ENCODE peak calls at places on chromosomes 4 and X, in ten cellular contexts. One of them, this sample, is unnamed.

GRCh38 chrX:38732866-38733265 is 68.4 kb upstream of the MID1IP1 start:
- DNase-seq in choroid plexus epithelial cell: no peak
- DNase-seq in CD8-positive, alpha-beta T cell: no peak
- DNase-seq in dorsolateral prefrontal cortex: no peak
- DNase-seq in heart left ventricle: no peak
- DNase-seq in heart right ventricle: no peak
- DNase-seq in A549: no peak
- DNase-seq in AG04450: no peak
- DNase-seq in fibroblast of lung: no peak
- DNase-seq in astrocyte of the spinal cord: no peak
- DNase-seq in this sample: no peak

GRCh38 chrX:32408389-32408788 is 803.0 kb downstream of the DMD start:
- DNase-seq in choroid plexus epithelial cell: peak
- DNase-seq in fibroblast of lung: no peak
- DNase-seq in A549: no peak
- DNase-seq in AG04450: no peak
- DNase-seq in heart left ventricle: no peak
- DNase-seq in dorsolateral prefrontal cortex: no peak
- DNase-seq in heart right ventricle: no peak
- DNase-seq in CD8-positive, alpha-beta T cell: no peak
- DNase-seq in astrocyte of the spinal cord: no peak
- DNase-seq in this sample: no peak

GRCh38 chr4:133157460-133158160 is 8.5 kb downstream of the PCDH10 start:
- DNase-seq in astrocyte of the spinal cord: peak
- DNase-seq in choroid plexus epithelial cell: no peak
- DNase-seq in AG04450: no peak
- DNase-seq in fibroblast of lung: peak
- DNase-seq in CD8-positive, alpha-beta T cell: no peak
- DNase-seq in A549: no peak
- DNase-seq in heart left ventricle: no peak
- DNase-seq in heart right ventricle: no peak
- DNase-seq in dorsolateral prefrontal cortex: no peak
- DNase-seq in this sample: no peak

GRCh38 chr4:4558881-4559280 is 17.0 kb upstream of the STX18 start:
- DNase-seq in AG04450: no peak
- DNase-seq in CD8-positive, alpha-beta T cell: no peak
- DNase-seq in A549: no peak
- DNase-seq in heart left ventricle: no peak
- DNase-seq in astrocyte of the spinal cord: no peak
- DNase-seq in fibroblast of lung: peak
- DNase-seq in dorsolateral prefrontal cortex: no peak
- DNase-seq in choroid plexus epithelial cell: no peak
- DNase-seq in heart right ventricle: no peak
- DNase-seq in this sample: no peak

GRCh38 chrX:147935156-147935758 is 23.5 kb downstream of the FMR1 start:
- DNase-seq in choroid plexus epithelial cell: peak
- DNase-seq in CD8-positive, alpha-beta T cell: no peak
- DNase-seq in heart right ventricle: no peak
- DNase-seq in astrocyte of the spinal cord: no peak
- DNase-seq in A549: no peak
- DNase-seq in fibroblast of lung: peak
- DNase-seq in heart left ventricle: no peak
- DNase-seq in AG04450: no peak
- DNase-seq in dorsolateral prefrontal cortex: no peak
- DNase-seq in this sample: no peak

GRCh38 chrX:153765138-153766079 is 1.4 kb downstream of the PLXNB3 start:
- DNase-seq in choroid plexus epithelial cell: peak
- DNase-seq in AG04450: no peak
- DNase-seq in astrocyte of the spinal cord: no peak
- DNase-seq in dorsolateral prefrontal cortex: peak
- DNase-seq in heart left ventricle: no peak
- DNase-seq in A549: no peak
- DNase-seq in heart right ventricle: no peak
- DNase-seq in fibroblast of lung: peak
- DNase-seq in CD8-positive, alpha-beta T cell: no peak
- DNase-seq in this sample: no peak

GRCh38 chr4:138851626-138852443 is 163.7 kb upstream of the NOCT start:
- DNase-seq in astrocyte of the spinal cord: peak
- DNase-seq in heart left ventricle: no peak
- DNase-seq in AG04450: no peak
- DNase-seq in choroid plexus epithelial cell: peak
- DNase-seq in dorsolateral prefrontal cortex: no peak
- DNase-seq in CD8-positive, alpha-beta T cell: no peak
- DNase-seq in fibroblast of lung: peak
- DNase-seq in heart right ventricle: no peak
- DNase-seq in A549: no peak
- DNase-seq in this sample: no peak

GRCh38 chr4:4637710-4638109 is 95.9 kb upstream of the STX18 start:
- DNase-seq in dorsolateral prefrontal cortex: no peak
- DNase-seq in heart left ventricle: no peak
- DNase-seq in CD8-positive, alpha-beta T cell: no peak
- DNase-seq in A549: no peak
- DNase-seq in fibroblast of lung: no peak
- DNase-seq in AG04450: no peak
- DNase-seq in heart right ventricle: no peak
- DNase-seq in choroid plexus epithelial cell: no peak
- DNase-seq in astrocyte of the spinal cord: no peak
- DNase-seq in this sample: no peak

GRCh38 chr4:24488399-24489164 is 95.8 kb downstream of the DHX15 start:
- DNase-seq in heart right ventricle: peak
- DNase-seq in AG04450: no peak
- DNase-seq in choroid plexus epithelial cell: peak
- DNase-seq in astrocyte of the spinal cord: peak
- DNase-seq in CD8-positive, alpha-beta T cell: peak
- DNase-seq in fibroblast of lung: peak
- DNase-seq in dorsolateral prefrontal cortex: peak
- DNase-seq in A549: peak
- DNase-seq in heart left ventricle: peak
- DNase-seq in this sample: no peak

GRCh38 chrX:38636949-38637819 is 75.8 kb downstream of the TSPAN7 start:
- DNase-seq in heart right ventricle: no peak
- DNase-seq in choroid plexus epithelial cell: peak
- DNase-seq in CD8-positive, alpha-beta T cell: no peak
- DNase-seq in AG04450: no peak
- DNase-seq in fibroblast of lung: no peak
- DNase-seq in heart left ventricle: no peak
- DNase-seq in A549: no peak
- DNase-seq in astrocyte of the spinal cord: peak
- DNase-seq in dorsolateral prefrontal cortex: no peak
- DNase-seq in this sample: no peak

GRCh38 chr4:184386271-184386781 is 88.0 kb downstream of the IRF2 start:
- DNase-seq in heart left ventricle: peak
- DNase-seq in choroid plexus epithelial cell: no peak
- DNase-seq in dorsolateral prefrontal cortex: no peak
- DNase-seq in A549: no peak
- DNase-seq in AG04450: no peak
- DNase-seq in astrocyte of the spinal cord: no peak
- DNase-seq in fibroblast of lung: no peak
- DNase-seq in heart right ventricle: peak
- DNase-seq in CD8-positive, alpha-beta T cell: no peak
- DNase-seq in this sample: no peak

DNA sequence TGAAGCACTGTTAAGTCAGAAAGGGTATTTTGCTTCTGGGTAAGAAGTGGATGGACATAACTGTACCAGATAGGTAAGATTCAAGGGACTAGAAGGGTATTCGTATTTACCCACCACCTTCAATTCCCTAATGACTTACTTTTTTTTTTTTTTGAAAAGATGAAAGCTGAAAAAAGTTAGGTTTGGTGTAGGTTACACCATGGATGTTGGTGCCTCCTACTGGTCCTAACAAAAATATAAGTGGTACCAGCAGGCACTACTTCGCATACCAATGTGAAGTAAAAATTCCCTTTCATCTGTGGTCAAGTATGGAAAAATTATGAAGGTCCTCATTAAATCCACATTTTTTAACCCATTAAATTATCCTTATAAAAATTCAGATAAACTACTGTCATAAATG is 7.2 kb downstream of the ANKRD17 start:
- DNase-seq in AG04450: no peak
- DNase-seq in heart left ventricle: no peak
- DNase-seq in fibroblast of lung: no peak
- DNase-seq in dorsolateral prefrontal cortex: no peak
- DNase-seq in choroid plexus epithelial cell: peak
- DNase-seq in heart right ventricle: no peak
- DNase-seq in A549: no peak
- DNase-seq in CD8-positive, alpha-beta T cell: no peak
- DNase-seq in astrocyte of the spinal cord: no peak
- DNase-seq in this sample: no peak
- H3K4me3 ChIP-seq in AG04450: no peak
- H3K4me3 ChIP-seq in heart left ventricle: no peak
- H3K4me3 ChIP-seq in fibroblast of lung: no peak
- H3K4me3 ChIP-seq in dorsolateral prefrontal cortex: no peak
- H3K4me3 ChIP-seq in choroid plexus epithelial cell: no peak
- H3K4me3 ChIP-seq in heart right ventricle: no peak
- H3K4me3 ChIP-seq in A549: no peak
- H3K4me3 ChIP-seq in CD8-positive, alpha-beta T cell: no peak
- H3K4me3 ChIP-seq in astrocyte of the spinal cord: no peak
- H3K4me3 ChIP-seq in this sample: no peak

DNA sequence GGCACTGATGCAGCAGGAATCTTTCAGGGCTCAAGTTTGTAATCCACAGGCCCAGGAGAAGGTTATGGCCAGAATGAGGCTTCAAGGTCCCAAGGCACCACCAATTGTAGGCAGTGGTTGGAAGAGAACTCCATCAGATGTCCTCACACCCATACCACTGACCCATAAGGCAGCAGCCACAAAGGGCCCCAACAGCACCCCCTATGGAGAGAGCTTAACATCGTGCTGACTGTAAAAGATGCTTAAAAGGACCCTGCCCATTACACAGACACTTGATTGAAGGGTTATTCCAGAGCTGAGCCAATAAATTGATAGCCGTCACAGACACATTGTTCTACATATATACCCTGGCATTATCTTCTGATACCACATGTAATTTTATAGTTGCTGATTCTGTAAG is 113.7 kb downstream of the SOWAHB start:
- DNase-seq in heart right ventricle: no peak
- DNase-seq in heart left ventricle: no peak
- DNase-seq in dorsolateral prefrontal cortex: no peak
- DNase-seq in CD8-positive, alpha-beta T cell: no peak
- DNase-seq in fibroblast of lung: no peak
- DNase-seq in astrocyte of the spinal cord: no peak
- DNase-seq in AG04450: no peak
- DNase-seq in choroid plexus epithelial cell: peak
- DNase-seq in A549: no peak
- DNase-seq in this sample: no peak
- TF ChIP-seq CTCF in heart right ventricle: no peak
- TF ChIP-seq CTCF in heart left ventricle: no peak
- TF ChIP-seq CTCF in dorsolateral prefrontal cortex: no peak
- TF ChIP-seq CTCF in CD8-positive, alpha-beta T cell: no peak
- TF ChIP-seq CTCF in fibroblast of lung: peak
- TF ChIP-seq CTCF in astrocyte of the spinal cord: peak
- TF ChIP-seq CTCF in AG04450: peak
- TF ChIP-seq CTCF in choroid plexus epithelial cell: peak
- TF ChIP-seq CTCF in A549: no peak
- TF ChIP-seq CTCF in this sample: peak

GRCh38 chr4:187814737-187815465 is 180.7 kb upstream of the ZFP42 start:
- DNase-seq in dorsolateral prefrontal cortex: no peak
- DNase-seq in AG04450: no peak
- DNase-seq in CD8-positive, alpha-beta T cell: no peak
- DNase-seq in fibroblast of lung: peak
- DNase-seq in heart left ventricle: no peak
- DNase-seq in choroid plexus epithelial cell: peak
- DNase-seq in heart right ventricle: no peak
- DNase-seq in A549: no peak
- DNase-seq in astrocyte of the spinal cord: peak
- DNase-seq in this sample: no peak
- H3K4me3 ChIP-seq in dorsolateral prefrontal cortex: peak
- H3K4me3 ChIP-seq in AG04450: peak
- H3K4me3 ChIP-seq in CD8-positive, alpha-beta T cell: no peak
- H3K4me3 ChIP-seq in fibroblast of lung: peak
- H3K4me3 ChIP-seq in heart left ventricle: peak
- H3K4me3 ChIP-seq in choroid plexus epithelial cell: peak
- H3K4me3 ChIP-seq in heart right ventricle: peak
- H3K4me3 ChIP-seq in A549: no peak
- H3K4me3 ChIP-seq in astrocyte of the spinal cord: peak
- H3K4me3 ChIP-seq in this sample: peak

GRCh38 chrX:72685810-72686465 is 28.2 kb downstream of the PHKA1 start:
- DNase-seq in dorsolateral prefrontal cortex: no peak
- DNase-seq in heart right ventricle: no peak
- DNase-seq in AG04450: no peak
- DNase-seq in fibroblast of lung: peak
- DNase-seq in A549: no peak
- DNase-seq in heart left ventricle: no peak
- DNase-seq in CD8-positive, alpha-beta T cell: no peak
- DNase-seq in astrocyte of the spinal cord: peak
- DNase-seq in choroid plexus epithelial cell: no peak
- DNase-seq in this sample: no peak
- TF ChIP-seq CTCF in dorsolateral prefrontal cortex: no peak
- TF ChIP-seq CTCF in heart right ventricle: no peak
- TF ChIP-seq CTCF in AG04450: no peak
- TF ChIP-seq CTCF in fibroblast of lung: no peak
- TF ChIP-seq CTCF in A549: no peak
- TF ChIP-seq CTCF in heart left ventricle: no peak
- TF ChIP-seq CTCF in CD8-positive, alpha-beta T cell: no peak
- TF ChIP-seq CTCF in astrocyte of the spinal cord: no peak
- TF ChIP-seq CTCF in choroid plexus epithelial cell: no peak
- TF ChIP-seq CTCF in this sample: no peak

DNA sequence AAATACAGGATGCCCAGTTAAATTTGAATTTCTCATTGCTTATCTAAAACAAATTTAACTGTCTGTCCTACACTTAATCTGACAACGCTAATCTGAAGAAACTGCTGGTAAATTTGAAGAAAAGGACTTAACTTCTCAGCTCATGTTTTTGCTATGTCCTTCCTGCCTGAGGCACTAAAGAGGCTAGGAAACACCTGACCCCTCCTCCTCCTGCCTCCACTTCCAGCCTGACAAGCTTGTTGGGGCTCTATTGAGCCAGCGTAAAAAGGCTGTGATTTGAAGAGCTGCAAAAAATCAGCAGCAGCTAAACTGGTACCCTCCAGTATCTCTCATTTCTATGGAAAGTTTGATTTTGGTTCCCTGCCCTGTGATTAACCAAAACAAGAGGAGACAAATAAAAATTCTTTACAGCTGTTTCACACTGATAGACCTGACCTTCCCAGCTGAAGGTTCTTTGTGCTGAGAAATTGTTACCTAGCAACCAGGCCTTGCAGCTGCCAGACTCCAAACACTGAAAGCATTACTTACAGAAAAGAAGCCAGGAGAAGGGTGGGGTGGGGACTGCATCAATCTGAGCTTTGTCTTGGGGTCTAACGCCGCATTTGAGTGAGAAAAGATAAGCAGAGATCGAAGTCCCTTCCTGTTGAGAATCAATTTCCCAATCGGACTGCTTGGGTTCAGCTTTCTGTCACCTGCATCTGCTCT is 34.9 kb downstream of the DCX start:
- DNase-seq in astrocyte of the spinal cord: no peak
- DNase-seq in dorsolateral prefrontal cortex: no peak
- DNase-seq in heart right ventricle: no peak
- DNase-seq in A549: no peak
- DNase-seq in choroid plexus epithelial cell: no peak
- DNase-seq in heart left ventricle: no peak
- DNase-seq in CD8-positive, alpha-beta T cell: no peak
- DNase-seq in AG04450: no peak
- DNase-seq in fibroblast of lung: no peak
- DNase-seq in this sample: no peak
- H3K4me3 ChIP-seq in astrocyte of the spinal cord: no peak
- H3K4me3 ChIP-seq in dorsolateral prefrontal cortex: no peak
- H3K4me3 ChIP-seq in heart right ventricle: no peak
- H3K4me3 ChIP-seq in A549: no peak
- H3K4me3 ChIP-seq in choroid plexus epithelial cell: no peak
- H3K4me3 ChIP-seq in heart left ventricle: no peak
- H3K4me3 ChIP-seq in CD8-positive, alpha-beta T cell: no peak
- H3K4me3 ChIP-seq in AG04450: no peak
- H3K4me3 ChIP-seq in fibroblast of lung: no peak
- H3K4me3 ChIP-seq in this sample: no peak

GRCh38 chr4:107050525-107051135 is 14.5 kb upstream of the DKK2 start:
- DNase-seq in fibroblast of lung: no peak
- DNase-seq in heart right ventricle: no peak
- DNase-seq in CD8-positive, alpha-beta T cell: no peak
- DNase-seq in choroid plexus epithelial cell: peak
- DNase-seq in heart left ventricle: no peak
- DNase-seq in AG04450: no peak
- DNase-seq in dorsolateral prefrontal cortex: no peak
- DNase-seq in A549: no peak
- DNase-seq in astrocyte of the spinal cord: no peak
- DNase-seq in this sample: no peak
- TF ChIP-seq CTCF in fibroblast of lung: peak
- TF ChIP-seq CTCF in heart right ventricle: no peak
- TF ChIP-seq CTCF in CD8-positive, alpha-beta T cell: no peak
- TF ChIP-seq CTCF in choroid plexus epithelial cell: peak
- TF ChIP-seq CTCF in heart left ventricle: peak
- TF ChIP-seq CTCF in AG04450: peak
- TF ChIP-seq CTCF in dorsolateral prefrontal cortex: peak
- TF ChIP-seq CTCF in A549: peak
- TF ChIP-seq CTCF in astrocyte of the spinal cord: peak
- TF ChIP-seq CTCF in this sample: peak

This sample was measured in epithelial cell of proximal tubule.